ENCODE peak calls at places on chromosome 22, in six cellular contexts. L is spleen; V is CD4-positive, CD25-positive, alpha-beta regulatory T cell; H is neuronal stem cell; W is stomach; T is upper lobe of left lung. E is an unnamed sample.

GRCh38 chr22:44727709-44728108 is 24.7 kb upstream of the ARHGAP8 start:
- DNase-seq in L (no peak), V (no peak), H (no peak), W (no peak), T (no peak), E (no peak)

GRCh38 chr22:40009231-40009769 is 14.5 kb downstream of the FAM83F start:
- DNase-seq in L (no peak), V (no peak), H (peak; percentile 83), W (peak; percentile 41), T (no peak), E (no peak)

GRCh38 chr22:31881198-31881597 is 63.1 kb upstream of the YWHAH start:
- DNase-seq in L (no peak), V (no peak), H (no peak), W (no peak), T (no peak), E (no peak)

GRCh38 chr22:44661659-44662569 is 40.1 kb upstream of the PRR5 start:
- DNase-seq in L (no peak), V (no peak), H (no peak), W (no peak), T (no peak), E (no peak)

GRCh38 chr22:36104988-36105387 is 55.6 kb downstream of the APOL3 start:
- DNase-seq in L (no peak), V (no peak), H (no peak), W (no peak), T (no peak), E (no peak)

GRCh38 chr22:44668886-44669724 is 32.9 kb upstream of the PRR5 start:
- DNase-seq in L (no peak), V (peak; percentile 27), H (no peak), W (no peak), T (no peak), E (no peak)

GRCh38 chr22:23237201-23237798 is 57.0 kb downstream of the BCR start:
- DNase-seq in L (no peak), V (no peak), H (peak; percentile 52), W (peak; percentile 44), T (no peak), E (no peak)

GRCh38 chr22:49112176-49112575 is 715.5 kb downstream of the BRD1 start:
- DNase-seq in L (no peak), V (no peak), H (no peak), W (no peak), T (no peak), E (no peak)

GRCh38 chr22:34973926-34974325 is 92.0 kb upstream of the ISX start:
- DNase-seq in L (no peak), V (no peak), H (no peak), W (no peak), T (no peak), E (no peak)

GRCh38 chr22:22814666-22815396 is 72.8 kb upstream of the IGLL5 start:
- DNase-seq in L (no peak), V (no peak), H (no peak), W (no peak), T (no peak), E (no peak)

GRCh38 chr22:37751449-37752188 is 54.8 kb downstream of the TRIOBP start:
- DNase-seq in L (no peak), V (no peak), H (no peak), W (no peak), T (no peak), E (no peak)

GRCh38 chr22:37749831-37750595 is 53.2 kb downstream of the TRIOBP start:
- DNase-seq in L (no peak), V (no peak), H (no peak), W (no peak), T (peak; percentile 46), E (no peak)

GRCh38 chr22:37752189-37753061 is 55.3 kb upstream of the GCAT start:
- DNase-seq in L (peak; percentile 88), V (no peak), H (peak; percentile 30), W (peak; percentile 93), T (peak; percentile 93), E (no peak)

GRCh38 chr22:37749223-37749622 is 52.4 kb downstream of the TRIOBP start:
- DNase-seq in L (no peak), V (no peak), H (no peak), W (peak; percentile 84), T (peak; percentile 87), E (no peak)

GRCh38 chr22:37750596-37751162 is 53.8 kb downstream of the TRIOBP start:
- DNase-seq in L (no peak), V (no peak), H (no peak), W (no peak), T (no peak), E (no peak)
- H3K27ac ChIP-seq in L (peak overlapping the region; percentile 94), V (no peak overlapping the region), H (no peak overlapping the region), W (peak overlapping the region; percentile 84), T (peak overlapping the region; percentile 95), E (no peak overlapping the region)

GRCh38 chr22:26503758-26504157 is 8.5 kb downstream of the TFIP11 start:
- DNase-seq in L (no peak), V (no peak), H (no peak), W (no peak), T (no peak), E (no peak)
- H3K9me3 ChIP-seq in L (no peaks in the 10 kb centered on the region), V (no peaks in the 10 kb centered on the region), H (no peaks in the 10 kb centered on the region), W (no peaks in the 10 kb centered on the region), T (no peaks in the 10 kb centered on the region), E (no peaks in the 10 kb centered on the region)

DNA sequence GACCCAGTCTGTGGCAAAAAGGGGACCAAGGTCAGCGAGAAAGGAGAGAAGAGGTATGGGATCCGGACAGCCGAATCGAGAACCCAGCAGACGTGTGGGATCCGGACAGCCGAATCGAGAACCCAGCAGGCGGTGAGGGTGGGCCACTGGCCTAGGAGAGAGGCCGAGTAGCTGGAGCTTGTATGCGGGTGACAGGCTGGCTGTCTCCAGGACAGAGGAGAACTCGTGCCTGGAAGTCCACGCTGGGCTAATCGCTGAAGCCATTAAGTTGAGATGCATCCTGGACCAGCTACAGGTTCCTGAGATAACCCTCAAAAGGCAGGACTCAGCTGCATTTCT is 6.0 kb downstream of the CERK start:
- DNase-seq in L (no peak), V (no peak), H (no peak), W (no peak), T (no peak), E (no peak)
- H3K4me1 ChIP-seq in L (peaks cover 99% of the 10 kb centered on the region), V (peaks cover 67% of the 10 kb centered on the region), H (peaks cover 29% of the 10 kb centered on the region), W (peaks cover 78% of the 10 kb centered on the region), T (peaks cover 52% of the 10 kb centered on the region), E (peaks cover 46% of the 10 kb centered on the region)

GRCh38 chr22:26672590-26673468 is 15.4 kb downstream of the MIAT start:
- DNase-seq in L (peak; percentile 97), V (peak; percentile 89), H (peak; percentile 89), W (peak; percentile 88), T (peak; percentile 92), E (peak; percentile 94)

GRCh38 chr22:26673485-26673884 is 16.1 kb downstream of the MIAT start:
- DNase-seq in L (no peak), V (no peak), H (no peak), W (no peak), T (no peak), E (peak; percentile 11)

GRCh38 chr22:26672060-26672471 is 14.7 kb downstream of the MIAT start:
- DNase-seq in L (peak; percentile 87), V (no peak), H (no peak), W (no peak), T (no peak), E (no peak)

GRCh38 chr22:26670459-26670858 is 13.1 kb downstream of the MIAT start:
- DNase-seq in L (peak; percentile 20), V (no peak), H (no peak), W (no peak), T (no peak), E (no peak)

GRCh38 chr22:26671317-26672059 is 14.1 kb downstream of the MIAT start:
- DNase-seq in L (peak; percentile 93), V (peak; percentile 56), H (no peak), W (peak; percentile 37), T (peak; percentile 31), E (peak; percentile 63)
- H3K27ac ChIP-seq in L (peak overlapping the region; percentile 98), V (peak overlapping the region; percentile 98), H (peak overlapping the region; percentile 95), W (peak overlapping the region; percentile 76), T (peak overlapping the region; percentile 99), E (peak overlapping the region; percentile 93)

DNA sequence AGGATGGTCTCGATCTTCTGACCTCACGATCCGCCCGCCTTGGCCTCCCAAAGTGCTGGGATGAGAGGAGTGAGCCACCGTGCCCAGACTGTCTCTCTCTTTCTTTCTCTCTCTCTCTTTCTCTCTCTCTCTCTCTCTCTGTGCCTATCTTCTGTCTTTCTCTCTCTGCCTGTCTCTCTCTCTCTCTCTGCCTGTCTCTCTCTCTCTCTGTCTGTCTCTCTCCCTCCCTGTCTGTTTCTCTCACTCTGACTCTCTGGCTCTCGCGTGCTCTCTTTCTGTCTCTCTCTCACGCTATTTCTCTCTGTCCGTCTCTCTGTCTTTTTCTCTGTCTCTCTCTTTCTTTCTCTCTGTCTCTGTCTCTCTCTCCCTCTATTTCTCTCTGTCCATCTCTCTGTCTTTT is 3911.2 kb upstream of the OR11H1 start:
- DNase-seq in L (peak; percentile 49), V (no peak), H (peak; percentile 18), W (no peak), T (no peak), E (no peak)
- H3K9me3 ChIP-seq in L (peaks cover 95% of the 10 kb centered on the region), V (peaks cover 57% of the 10 kb centered on the region), H (no peaks in the 10 kb centered on the region), W (peaks cover 95% of the 10 kb centered on the region), T (peaks cover 43% of the 10 kb centered on the region), E (peaks cover 3% of the 10 kb centered on the region)

DNA sequence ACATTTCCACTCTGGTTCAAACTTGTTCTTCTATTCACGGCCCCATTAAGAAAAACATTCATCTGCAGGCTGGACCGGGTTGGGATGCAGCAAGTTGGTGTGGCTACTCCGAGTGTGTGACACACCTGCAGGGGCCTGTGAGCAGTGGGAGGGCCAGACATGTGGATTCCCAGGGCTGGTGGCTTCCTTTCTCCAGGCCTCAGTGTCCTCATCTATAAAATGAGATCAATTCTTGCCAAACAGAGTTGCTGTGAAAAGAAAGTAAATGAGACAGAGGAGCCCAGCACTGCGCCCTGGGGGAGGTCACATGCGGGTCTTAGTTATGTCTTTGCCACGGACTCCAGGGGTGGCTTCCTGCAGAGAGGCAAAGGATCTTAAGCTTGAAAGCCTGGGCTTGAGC is 5.2 kb downstream of the MICALL1 start:
- DNase-seq in L (no peak), V (no peak), H (no peak), W (no peak), T (no peak), E (no peak)
- H3K4me1 ChIP-seq in L (peaks cover 33% of the 10 kb centered on the region), V (peaks cover 13% of the 10 kb centered on the region), H (peaks cover 17% of the 10 kb centered on the region), W (peaks cover 16% of the 10 kb centered on the region), T (peaks cover 52% of the 10 kb centered on the region), E (no peaks in the 10 kb centered on the region)

GRCh38 chr22:38649841-38650522 is 6.2 kb downstream of the FAM227A start:
- DNase-seq in L (no peak), V (no peak), H (no peak), W (no peak), T (no peak), E (no peak)
- H3K27ac ChIP-seq in L (no peak overlapping the region), V (no peak overlapping the region), H (no peak overlapping the region), W (no peak overlapping the region), T (no peak overlapping the region), E (no peak overlapping the region)

DNA sequence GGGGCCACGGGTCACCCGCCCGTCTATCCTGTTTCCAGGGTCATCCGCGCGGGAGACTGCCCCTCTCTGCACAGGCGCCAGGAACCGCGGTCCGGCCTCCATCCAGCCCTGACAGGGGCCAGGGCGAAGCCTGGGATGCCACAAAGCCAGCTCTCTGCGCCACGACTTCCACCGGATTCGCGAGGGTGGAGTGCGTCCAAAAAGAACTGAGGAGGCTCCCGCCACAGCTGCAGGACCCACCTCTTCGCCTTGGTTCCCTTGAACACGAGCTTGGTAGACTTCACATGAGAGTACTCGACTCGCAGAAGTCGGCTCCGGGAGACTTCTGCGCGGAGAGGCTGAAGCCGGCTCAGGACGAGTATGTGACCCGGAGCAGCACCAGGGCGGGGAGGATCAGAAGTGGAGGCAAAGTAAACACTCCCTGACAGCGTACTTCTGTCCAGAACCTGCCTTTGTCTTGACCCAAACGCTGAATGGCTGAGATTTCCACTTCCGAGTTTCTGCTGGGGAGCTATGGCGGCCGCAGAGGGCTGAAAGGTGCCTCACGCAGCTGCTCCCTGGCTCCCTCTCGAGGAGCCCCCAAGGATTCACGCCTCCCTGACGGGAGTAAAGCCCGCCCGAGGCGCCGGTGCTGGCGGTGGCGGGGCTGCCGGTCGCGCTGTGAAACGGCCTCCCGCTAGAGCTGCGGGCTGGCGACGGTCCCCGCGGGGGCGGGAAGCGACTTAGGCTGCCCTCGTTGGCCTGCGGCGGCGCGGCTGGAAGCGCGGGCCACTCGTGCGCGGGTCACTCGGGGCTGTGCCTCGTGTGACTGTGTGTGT is 4566.7 kb upstream of the OR11H1 start:
- DNase-seq in L (peak; percentile 78), V (no peak), H (no peak), W (no peak), T (no peak), E (no peak)
- H3K9me3 ChIP-seq in L (peaks cover 64% of the 10 kb centered on the region), V (peaks cover 26% of the 10 kb centered on the region), H (no peaks in the 10 kb centered on the region), W (peaks cover 41% of the 10 kb centered on the region), T (peaks cover 22% of the 10 kb centered on the region), E (peaks cover 17% of the 10 kb centered on the region)

E was measured in naive thymus-derived CD4-positive, alpha-beta T cell.